ENCODE peak calls at places on chromosomes 4 and X, in seven cellular contexts. One of them, this sample, is unnamed.

GRCh38 chr4:27149541-27150212 is 289.0 kb downstream of the STIM2 start:
- DNase-seq in progenitor cell of endocrine pancreas: no peak
- DNase-seq in pancreas: no peak
- DNase-seq in HCT116: no peak
- DNase-seq in right lobe of liver: no peak
- DNase-seq in GM13977: no peak
- DNase-seq in Panc1: no peak
- DNase-seq in this sample: no peak

GRCh38 chr4:20044502-20044911 is 207.2 kb upstream of the SLIT2 start:
- DNase-seq in progenitor cell of endocrine pancreas: no peak
- DNase-seq in pancreas: no peak
- DNase-seq in HCT116: no peak
- DNase-seq in right lobe of liver: no peak
- DNase-seq in GM13977: no peak
- DNase-seq in Panc1: no peak
- DNase-seq in this sample: no peak

GRCh38 chr4:52836653-52837052 is 25.5 kb upstream of the RASL11B start:
- DNase-seq in progenitor cell of endocrine pancreas: no peak
- DNase-seq in pancreas: no peak
- DNase-seq in HCT116: no peak
- DNase-seq in right lobe of liver: no peak
- DNase-seq in GM13977: no peak
- DNase-seq in Panc1: no peak
- DNase-seq in this sample: no peak

GRCh38 chrX:70675284-70675683 is 230.6 kb downstream of the DLG3 start:
- DNase-seq in progenitor cell of endocrine pancreas: no peak
- DNase-seq in pancreas: no peak
- DNase-seq in HCT116: no peak
- DNase-seq in right lobe of liver: no peak
- DNase-seq in GM13977: no peak
- DNase-seq in Panc1: no peak
- DNase-seq in this sample: no peak

GRCh38 chr4:7779194-7779768 is 160.4 kb downstream of the AFAP1 start:
- DNase-seq in progenitor cell of endocrine pancreas: no peak
- DNase-seq in pancreas: no peak
- DNase-seq in HCT116: no peak
- DNase-seq in right lobe of liver: peak; percentile 34
- DNase-seq in GM13977: no peak
- DNase-seq in Panc1: no peak
- DNase-seq in this sample: no peak

GRCh38 chr4:163251204-163251603 is 81.2 kb downstream of the NPY1R start:
- DNase-seq in progenitor cell of endocrine pancreas: no peak
- DNase-seq in pancreas: no peak
- DNase-seq in HCT116: peak; percentile 13
- DNase-seq in right lobe of liver: no peak
- DNase-seq in GM13977: no peak
- DNase-seq in Panc1: no peak
- DNase-seq in this sample: no peak

GRCh38 chr4:40283413-40283812 is 51.7 kb upstream of the CHRNA9 start:
- DNase-seq in progenitor cell of endocrine pancreas: no peak
- DNase-seq in pancreas: no peak
- DNase-seq in HCT116: no peak
- DNase-seq in right lobe of liver: no peak
- DNase-seq in GM13977: no peak
- DNase-seq in Panc1: no peak
- DNase-seq in this sample: no peak

GRCh38 chr4:94889961-94890360 is 132.2 kb downstream of the BMPR1B start:
- DNase-seq in progenitor cell of endocrine pancreas: no peak
- DNase-seq in pancreas: no peak
- DNase-seq in HCT116: no peak
- DNase-seq in right lobe of liver: no peak
- DNase-seq in GM13977: no peak
- DNase-seq in Panc1: no peak
- DNase-seq in this sample: no peak

GRCh38 chrX:3204606-3205005 is 141.8 kb downstream of the MXRA5 start:
- DNase-seq in progenitor cell of endocrine pancreas: no peak
- DNase-seq in pancreas: no peak
- DNase-seq in HCT116: no peak
- DNase-seq in right lobe of liver: no peak
- DNase-seq in GM13977: no peak
- DNase-seq in Panc1: no peak
- DNase-seq in this sample: no peak

GRCh38 chr4:154004450-154004849 is 215.6 kb upstream of the SFRP2 start:
- DNase-seq in progenitor cell of endocrine pancreas: no peak
- DNase-seq in pancreas: no peak
- DNase-seq in HCT116: no peak
- DNase-seq in right lobe of liver: no peak
- DNase-seq in GM13977: no peak
- DNase-seq in Panc1: no peak
- DNase-seq in this sample: no peak

GRCh38 chr4:85842540-85842939 is 367.6 kb downstream of the ARHGAP24 start:
- DNase-seq in progenitor cell of endocrine pancreas: no peak
- DNase-seq in pancreas: peak; percentile 36
- DNase-seq in HCT116: no peak
- DNase-seq in right lobe of liver: no peak
- DNase-seq in GM13977: no peak
- DNase-seq in Panc1: no peak
- DNase-seq in this sample: no peak

GRCh38 chr4:45954280-45954679 is 169.6 kb downstream of the GABRG1 start:
- DNase-seq in progenitor cell of endocrine pancreas: no peak
- DNase-seq in pancreas: no peak
- DNase-seq in HCT116: no peak
- DNase-seq in right lobe of liver: no peak
- DNase-seq in GM13977: no peak
- DNase-seq in Panc1: no peak
- DNase-seq in this sample: no peak

GRCh38 chrX:26664919-26665318 is 448.9 kb downstream of the MAGEB5 start:
- DNase-seq in progenitor cell of endocrine pancreas: no peak
- DNase-seq in pancreas: no peak
- DNase-seq in HCT116: no peak
- DNase-seq in right lobe of liver: no peak
- DNase-seq in GM13977: no peak
- DNase-seq in Panc1: no peak
- DNase-seq in this sample: no peak
- TF ChIP-seq CTCF in progenitor cell of endocrine pancreas: peak; percentile 22
- TF ChIP-seq CTCF in pancreas: no peak
- TF ChIP-seq CTCF in HCT116: no peak
- TF ChIP-seq CTCF in right lobe of liver: no peak
- TF ChIP-seq CTCF in GM13977: peak; percentile 10
- TF ChIP-seq CTCF in Panc1: no peak
- TF ChIP-seq CTCF in this sample: no peak

DNA sequence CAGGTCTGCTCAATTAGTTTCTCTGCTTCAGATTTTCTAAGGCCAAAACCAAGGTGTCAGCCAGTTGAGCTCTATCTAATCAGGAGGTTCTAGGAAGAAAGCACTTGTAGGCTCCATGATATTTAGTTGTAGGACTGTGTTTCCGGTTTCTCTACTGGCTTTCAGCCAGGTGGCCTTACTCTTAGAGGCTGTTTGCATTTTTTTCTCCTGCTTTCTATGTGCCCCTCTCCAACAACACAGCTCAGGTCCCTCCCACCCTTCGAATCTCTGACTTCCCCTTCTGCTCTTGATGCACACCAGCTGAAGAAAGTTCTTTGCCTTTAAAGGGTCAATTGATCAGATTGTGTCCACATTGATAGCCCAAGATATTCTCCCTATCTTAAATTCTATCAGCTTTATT is 245.2 kb downstream of the RAB28 start:
- DNase-seq in progenitor cell of endocrine pancreas: no peak
- DNase-seq in pancreas: no peak
- DNase-seq in HCT116: no peak
- DNase-seq in right lobe of liver: no peak
- DNase-seq in GM13977: no peak
- DNase-seq in Panc1: no peak
- DNase-seq in this sample: no peak
- TF ChIP-seq CTCF in progenitor cell of endocrine pancreas: no peak
- TF ChIP-seq CTCF in pancreas: no peak
- TF ChIP-seq CTCF in HCT116: no peak
- TF ChIP-seq CTCF in right lobe of liver: no peak
- TF ChIP-seq CTCF in GM13977: no peak
- TF ChIP-seq CTCF in Panc1: no peak
- TF ChIP-seq CTCF in this sample: no peak

GRCh38 chr4:133147922-133148689 is 988 bp upstream of the PCDH10 start:
- DNase-seq in progenitor cell of endocrine pancreas: no peak
- DNase-seq in pancreas: no peak
- DNase-seq in HCT116: no peak
- DNase-seq in right lobe of liver: no peak
- DNase-seq in GM13977: peak; percentile 33
- DNase-seq in Panc1: no peak
- DNase-seq in this sample: peak; percentile 26
- TF ChIP-seq CTCF in progenitor cell of endocrine pancreas: peak; percentile 40
- TF ChIP-seq CTCF in pancreas: no peak
- TF ChIP-seq CTCF in HCT116: no peak
- TF ChIP-seq CTCF in right lobe of liver: no peak
- TF ChIP-seq CTCF in GM13977: no peak
- TF ChIP-seq CTCF in Panc1: no peak
- TF ChIP-seq CTCF in this sample: no peak

DNA sequence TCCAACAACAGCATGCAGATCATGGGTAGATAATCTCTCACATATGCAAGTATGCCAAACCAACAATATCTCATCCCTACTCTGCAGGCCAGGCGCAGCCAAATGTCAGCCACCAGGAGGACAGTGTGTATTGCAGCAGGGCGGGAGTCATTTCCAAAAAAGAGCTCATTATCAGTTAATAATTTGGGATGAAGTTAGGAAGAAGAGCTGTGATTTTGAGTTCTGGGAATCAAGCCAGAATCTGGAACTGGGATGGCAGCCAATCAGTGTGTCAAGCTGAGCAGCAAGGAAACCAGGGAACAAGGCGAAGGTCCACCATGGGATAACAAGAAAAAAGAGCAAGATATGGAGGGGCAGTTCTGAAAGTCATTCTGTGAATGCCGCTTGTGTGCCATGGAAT is 88.2 kb upstream of the CAMK2D start:
- DNase-seq in progenitor cell of endocrine pancreas: no peak
- DNase-seq in pancreas: no peak
- DNase-seq in HCT116: no peak
- DNase-seq in right lobe of liver: no peak
- DNase-seq in GM13977: no peak
- DNase-seq in Panc1: no peak
- DNase-seq in this sample: no peak
- TF ChIP-seq CTCF in progenitor cell of endocrine pancreas: no peak
- TF ChIP-seq CTCF in pancreas: no peak
- TF ChIP-seq CTCF in HCT116: no peak
- TF ChIP-seq CTCF in right lobe of liver: no peak
- TF ChIP-seq CTCF in GM13977: no peak
- TF ChIP-seq CTCF in Panc1: no peak
- TF ChIP-seq CTCF in this sample: no peak